ENCODE peak calls at places on chromosomes 12 and 14, in ten cellular contexts. Z is esophagus squamous epithelium; T is HFF-Myc; P is cardiac fibroblast; M is fibroblast of pulmonary artery; I is sigmoid colon; F is stomach; Y is CD8-positive, alpha-beta T cell; Q is AG09309; E is cardiac muscle cell. C is an unnamed sample.

GRCh38 chr14:74249433-74250375 is 10.5 kb downstream of the VSX2 start:
- DNase-seq in T (no peak), Z (no peak), E (no peak), Q (no peak), M (no peak), F (no peak), P (no peak), Y (no peak), I (no peak), C (no peak)

GRCh38 chr14:93013368-93013719 is 90.4 kb downstream of the CHGA start:
- DNase-seq in F (no peak), P (peak; percentile 71), I (no peak), Y (no peak), E (no peak), T (no peak), M (peak; percentile 64), Q (peak; percentile 28), Z (no peak), C (no peak)

GRCh38 chr14:81211844-81212243 is 8.9 kb downstream of the GTF2A1 start:
- DNase-seq in E (peak; percentile 38), Z (no peak), Y (peak; percentile 19), F (no peak), T (no peak), M (peak; percentile 44), I (no peak), Q (no peak), P (peak; percentile 38), C (no peak)

GRCh38 chr14:74973003-74973614 is 17.7 kb upstream of the PGF start:
- DNase-seq in T (no peak), Y (peak; percentile 30), E (no peak), Q (no peak), M (peak; percentile 47), I (peak; percentile 80), P (peak; percentile 38), Z (no peak), F (no peak), C (no peak)

GRCh38 chr12:50403001-50403440 is 2.3 kb downstream of the LARP4 start:
- DNase-seq in M (no peak), Z (no peak), Y (no peak), I (no peak), Q (no peak), T (no peak), E (no peak), P (no peak), F (no peak), C (no peak)

GRCh38 chr12:130668286-130669204 is 47.6 kb downstream of the RIMBP2 start:
- DNase-seq in M (no peak), E (no peak), P (no peak), Q (no peak), Y (no peak), Z (no peak), I (no peak), T (no peak), F (no peak), C (no peak)

GRCh38 chr12:119669744-119670472 is 2.0 kb downstream of the PRKAB1 start:
- DNase-seq in M (no peak), P (no peak), I (no peak), T (no peak), Z (no peak), E (no peak), Y (no peak), F (peak; percentile 84), Q (no peak), C (no peak)

GRCh38 chr12:129467749-129468148 is 436.1 kb downstream of the TMEM132D start:
- DNase-seq in E (peak; percentile 8), T (no peak), M (no peak), Y (no peak), P (no peak), I (no peak), F (no peak), Q (no peak), Z (no peak), C (no peak)

GRCh38 chr12:42426733-42427132 is 100.8 kb downstream of the PPHLN1 start:
- DNase-seq in Q (no peak), I (no peak), F (no peak), Y (no peak), Z (no peak), E (no peak), T (peak; percentile 16), P (peak; percentile 72), M (peak; percentile 77), C (no peak)

GRCh38 chr12:122304924-122305323 is 38.6 kb upstream of the VPS33A start:
- DNase-seq in Y (no peak), Q (no peak), M (no peak), P (no peak), T (no peak), E (no peak), F (no peak), Z (no peak), I (no peak), C (no peak)

GRCh38 chr14:69573841-69574265 is 818 bp downstream of the CCDC177 start:
- DNase-seq in M (no peak), F (no peak), Z (no peak), E (peak; percentile 10), I (no peak), Y (no peak), T (no peak), Q (no peak), P (no peak), C (no peak)

GRCh38 chr14:89992273-89992672 is 36.5 kb downstream of the TDP1 start:
- DNase-seq in Z (no peak), T (no peak), Y (no peak), I (no peak), E (no peak), Q (no peak), F (no peak), M (no peak), P (no peak), C (no peak)

GRCh38 chr14:99606359-99606758 is 2.4 kb upstream of the CCDC85C start:
- DNase-seq in F (no peak), P (no peak), I (no peak), E (no peak), Y (no peak), Z (no peak), Q (no peak), M (no peak), T (no peak), C (no peak)

GRCh38 chr14:71497645-71498086 is 434.6 kb upstream of the RGS6 start:
- DNase-seq in Y (no peak), I (no peak), P (peak; percentile 17), E (no peak), F (no peak), Q (no peak), T (no peak), M (peak; percentile 44), Z (no peak), C (peak; percentile 81)

DNA sequence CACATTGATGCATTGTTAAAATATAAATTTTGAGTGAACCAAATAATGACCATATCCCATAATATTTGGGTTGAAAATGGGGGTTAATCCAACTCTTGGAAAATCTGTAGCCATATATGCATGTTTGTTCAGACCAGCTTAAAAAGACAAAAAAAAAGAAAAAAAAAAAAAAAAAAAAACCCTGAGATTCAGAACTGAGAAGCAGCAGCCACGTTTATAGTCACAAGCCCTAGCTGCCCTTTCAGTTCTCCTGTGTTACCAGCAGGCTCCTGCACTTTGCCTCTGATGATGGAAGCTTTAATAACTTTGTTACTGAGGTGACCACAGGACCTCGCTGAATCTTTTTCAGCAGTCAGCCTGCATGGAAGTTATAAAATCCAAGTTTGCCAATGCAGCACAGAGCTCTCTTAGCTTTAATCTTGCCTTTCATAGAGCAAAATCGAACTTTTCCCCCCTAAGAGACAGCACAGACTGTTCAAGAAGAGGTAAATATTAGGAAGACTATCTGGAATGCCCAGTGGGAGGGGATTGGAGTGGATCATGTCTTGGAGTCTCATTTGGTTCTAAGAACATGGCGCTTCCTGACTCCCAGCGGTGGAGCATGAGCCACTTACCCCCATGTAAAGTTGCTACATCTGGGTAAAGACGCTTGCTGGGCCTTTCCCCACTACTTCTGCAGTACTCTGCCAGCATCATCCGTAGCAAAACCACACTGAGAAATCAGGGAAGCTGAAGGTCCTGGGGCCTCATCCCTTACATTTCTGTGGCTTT is 20.6 kb downstream of the GNG2 start:
- DNase-seq in E (no peak), M (peak; percentile 11), I (no peak), Q (peak; percentile 44), P (peak; percentile 52), Y (no peak), F (no peak), Z (no peak), T (no peak), C (peak; percentile 55)
- TF ChIP-seq CTCF in E (no peak), M (no peak), I (no peak), Q (no peak), P (no peak), Y (no peak), F (no peak), Z (no peak), T (no peak), C (no peak)

DNA sequence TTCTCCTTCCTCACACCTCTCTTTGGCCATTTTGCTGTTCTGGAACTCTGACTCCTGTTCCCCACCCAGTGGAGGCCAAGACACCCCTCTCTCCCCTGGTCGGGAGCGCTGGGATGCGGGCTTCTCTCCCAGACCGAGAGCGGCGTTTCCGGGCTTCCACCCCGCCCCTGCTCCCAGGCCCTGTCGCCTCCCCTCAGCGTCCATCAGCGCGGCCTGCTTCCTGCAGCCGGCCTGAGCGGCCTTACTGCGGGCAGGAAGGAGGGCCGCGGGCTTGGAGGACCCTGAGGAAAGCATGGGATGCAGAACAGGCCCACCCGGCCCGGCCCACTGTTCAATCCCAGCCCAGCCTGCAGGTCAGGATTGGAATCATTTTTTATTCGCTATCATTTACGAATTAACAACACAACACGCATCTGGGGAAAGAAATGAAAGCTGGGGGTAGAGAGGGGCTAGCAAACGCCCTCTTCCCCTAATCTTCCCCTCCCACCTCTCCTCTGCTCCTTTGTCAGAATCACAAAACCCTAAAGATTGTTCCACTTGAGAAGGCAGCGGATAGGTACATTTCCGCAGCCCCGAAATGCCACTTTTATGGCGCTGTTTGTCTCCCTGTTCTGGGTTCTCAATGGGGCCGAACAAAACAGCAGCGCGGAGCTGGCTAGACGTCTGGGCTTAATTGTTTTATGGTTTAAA is 3.8 kb upstream of the HOXC8 start:
- DNase-seq in I (no peak), Z (no peak), Y (no peak), T (no peak), Q (no peak), E (no peak), M (no peak), F (no peak), P (no peak), C (no peak)
- H3K4me3 ChIP-seq in I (no peak overlapping the region), Z (no peak overlapping the region), Y (no peak overlapping the region), T (no peak overlapping the region), Q (no peak overlapping the region), E (no peak overlapping the region), M (no peak overlapping the region), F (no peak overlapping the region), P (no peak overlapping the region), C (no peak overlapping the region)

GRCh38 chr12:59164991-59165718 is 244.9 kb upstream of the LRIG3 start:
- DNase-seq in M (peak; percentile 62), Z (no peak), Q (peak; percentile 25), E (peak; percentile 54), T (peak; percentile 17), Y (no peak), P (peak; percentile 63), F (no peak), I (no peak), C (peak; percentile 31)
- TF ChIP-seq CTCF in M (peak; percentile 63), Z (peak; percentile 60), Q (peak; percentile 33), E (peak; percentile 54), T (peak; percentile 27), Y (no peak), P (peak; percentile 37), F (no peak), I (no peak), C (peak; percentile 25)

DNA sequence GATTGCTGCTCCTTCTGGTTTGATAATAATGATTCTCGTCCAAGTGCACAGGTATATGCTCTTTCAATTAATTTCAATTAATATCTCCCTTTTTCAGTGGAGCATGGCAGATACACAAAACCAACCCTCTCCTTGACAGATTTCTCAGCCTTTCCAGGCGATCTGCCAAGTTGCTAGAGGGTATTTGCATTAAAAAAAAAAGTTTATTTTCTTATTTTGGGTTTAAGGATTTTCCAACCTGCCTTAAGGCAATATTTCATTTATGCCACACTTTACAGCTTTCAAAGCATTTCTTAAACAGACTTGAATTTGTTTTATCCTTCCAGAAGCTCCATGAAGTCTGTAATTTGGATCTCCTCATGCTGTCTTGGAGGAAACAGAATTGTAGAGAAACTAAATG is 2.1 kb downstream of the DGLUCY start:
- DNase-seq in T (no peak), P (peak; percentile 40), Y (no peak), I (no peak), M (peak; percentile 21), E (no peak), Q (no peak), F (peak; percentile 49), Z (no peak), C (no peak)
- H3K4me3 ChIP-seq in T (peak overlapping the region; percentile 76), P (no peak overlapping the region), Y (peak overlapping the region; percentile 93), I (peak overlapping the region; percentile 66), M (no peak overlapping the region), E (no peak overlapping the region), Q (no peak overlapping the region), F (peak overlapping the region; percentile 62), Z (peak overlapping the region; percentile 76), C (no peak overlapping the region)

C was measured in astrocyte of the cerebellum.